ENCODE peak calls at places on chromosomes 7 and 10, in ten cellular contexts. C is upper lobe of right lung, K is hepatocyte, Y is PC-9, O is heart right ventricle, P is NT2/D1, S is esophagus squamous epithelium, B is gastrocnemius medialis, V is heart left ventricle, N is breast epithelium. M is an unnamed sample. For H3K4me1, the result is how much of the 10 kb centered on the place peaks cover.

GRCh38 chr7:157507987-157508386 is 171.2 kb downstream of the DNAJB6 start:
- DNase-seq in C (no peak), B (no peak), P (no peak), S (no peak), V (no peak), O (no peak), Y (no peak), N (no peak), K (no peak), M (no peak)

GRCh38 chr7:2886900-2887299 is 42.8 kb upstream of the GNA12 start:
- DNase-seq in C (no peak), B (no peak), O (peak), N (no peak), Y (peak), S (peak), P (peak), K (peak), V (no peak), M (peak)

GRCh38 chr7:93725954-93726353 is 151.4 kb upstream of the CALCR start:
- DNase-seq in S (no peak), Y (no peak), O (no peak), C (no peak), V (no peak), P (no peak), N (no peak), B (no peak), K (no peak), M (no peak)

GRCh38 chr10:118259288-118259906 is 82.7 kb downstream of the FAM204A start:
- DNase-seq in V (no peak), S (no peak), P (peak), N (no peak), K (peak), B (no peak), O (no peak), Y (no peak), C (no peak), M (peak)

GRCh38 chr10:19816420-19817250 is at the start of gene PLXDC2:
- DNase-seq in N (peak), P (no peak), Y (no peak), S (no peak), K (peak), O (peak), V (peak), C (peak), B (peak), M (peak)

GRCh38 chr7:141956084-141956483 is 9.3 kb upstream of the CLEC5A start:
- DNase-seq in Y (no peak), P (no peak), B (no peak), N (no peak), C (no peak), K (no peak), V (no peak), S (no peak), O (no peak), M (no peak)

GRCh38 chr10:15813415-15813814 is 46.9 kb downstream of the MINDY3 start:
- DNase-seq in C (no peak), O (no peak), N (no peak), K (no peak), P (no peak), B (no peak), V (no peak), Y (no peak), S (no peak), M (no peak)

GRCh38 chr7:152989889-152990380 is 230.4 kb downstream of the ACTR3B start:
- DNase-seq in Y (no peak), N (no peak), O (no peak), K (peak), S (no peak), V (no peak), C (no peak), P (no peak), B (no peak), M (no peak)

GRCh38 chr10:46222364-46222935 is 64.3 kb upstream of the ANTXRL start:
- DNase-seq in N (no peak), P (no peak), O (no peak), K (no peak), Y (peak), C (no peak), B (no peak), V (no peak), S (no peak), M (no peak)

GRCh38 chr10:76033457-76034196 is 602.2 kb downstream of the LRMDA start:
- DNase-seq in P (no peak), Y (no peak), K (peak), V (no peak), S (no peak), B (no peak), O (no peak), C (no peak), N (peak), M (no peak)

GRCh38 chr10:29637537-29637936 is 2.8 kb upstream of the SVIL start:
- DNase-seq in O (no peak), V (no peak), Y (no peak), B (no peak), C (no peak), N (no peak), K (no peak), S (no peak), P (no peak), M (no peak)

GRCh38 chr10:102121739-102122372 is 1.7 kb upstream of the LDB1 start:
- DNase-seq in O (peak), P (no peak), V (no peak), Y (no peak), K (peak), S (no peak), C (no peak), B (no peak), N (peak), M (peak)
- H3K4me3 ChIP-seq in O (peak), P (peak), V (peak), Y (no peak), K (no peak), S (peak), C (peak), B (peak), N (peak), M (peak)

GRCh38 chr10:62639139-62639538 is 165.4 kb upstream of the ADO start:
- DNase-seq in N (no peak), B (no peak), O (no peak), C (no peak), S (no peak), Y (no peak), V (no peak), P (no peak), K (no peak), M (no peak)

GRCh38 chr10:62636825-62637248 is 167.7 kb upstream of the ADO start:
- DNase-seq in K (no peak), Y (no peak), S (no peak), B (no peak), C (no peak), P (no peak), N (no peak), V (no peak), O (no peak), M (no peak)

GRCh38 chr10:62635127-62635526 is 169.4 kb upstream of the ADO start:
- DNase-seq in K (no peak), S (no peak), O (no peak), P (no peak), Y (no peak), C (no peak), V (no peak), N (no peak), B (no peak), M (no peak)

GRCh38 chr10:62638062-62638477 is 166.4 kb upstream of the ADO start:
- DNase-seq in N (no peak), C (no peak), B (no peak), O (no peak), V (no peak), S (no peak), K (no peak), Y (no peak), P (no peak), M (no peak)

GRCh38 chr10:62637249-62638061 is 167.1 kb upstream of the ADO start:
- DNase-seq in V (no peak), K (no peak), S (no peak), B (no peak), N (peak), O (no peak), P (no peak), C (no peak), Y (no peak), M (no peak)
- H3K4me1 ChIP-seq in V (under half), K (under half), S (under half), B (under half), N (under half), O (under half), P (under half), C (under half), Y (under half), M (under half)

GRCh38 chr10:35341521-35341920 is 5.2 kb downstream of the CCNY start:
- DNase-seq in P (no peak), V (no peak), S (no peak), C (no peak), Y (no peak), N (no peak), K (no peak), B (no peak), O (no peak), M (no peak)
- H3K4me3 ChIP-seq in P (no peak), V (no peak), S (no peak), C (no peak), Y (no peak), N (no peak), K (no peak), B (no peak), O (no peak), M (no peak)

DNA sequence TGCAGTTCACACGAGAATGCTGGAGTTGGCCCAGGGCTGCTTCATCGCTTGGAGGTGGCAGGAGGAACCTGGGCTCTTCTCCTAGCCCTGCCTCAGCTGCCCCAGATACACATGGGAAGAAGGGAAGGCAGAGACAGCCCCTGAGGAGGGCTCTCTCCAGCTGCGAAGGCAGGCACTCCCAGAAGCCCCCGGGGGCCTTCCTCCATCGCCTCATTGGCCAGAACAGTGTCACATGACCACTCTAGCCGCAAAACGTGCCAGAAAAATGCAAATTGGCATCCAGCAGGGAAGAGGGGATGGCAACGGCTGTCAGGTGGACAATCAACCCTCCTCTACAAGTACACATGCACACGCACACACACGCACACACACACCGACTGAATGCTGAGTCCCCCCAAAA is 217.8 kb upstream of the FRMD4A start:
- DNase-seq in N (no peak), S (no peak), K (no peak), V (no peak), P (no peak), O (no peak), C (no peak), B (no peak), Y (no peak), M (no peak)
- H3K4me1 ChIP-seq in N (under half), S (under half), K (under half), V (under half), P (under half), O (under half), C (under half), B (under half), Y (under half), M (under half)

GRCh38 chr10:71770255-71770654 is 3.1 kb downstream of the VSIR start:
- DNase-seq in O (no peak), K (no peak), N (no peak), C (no peak), B (no peak), V (no peak), S (no peak), Y (peak), P (no peak), M (no peak)
- H3K4me3 ChIP-seq in O (peak), K (no peak), N (peak), C (peak), B (no peak), V (no peak), S (peak), Y (no peak), P (no peak), M (no peak)